ENCODE peak calls at places on chromosomes 11 and 22, in six cellular contexts. D, C, V, N, I and F are unnamed samples.

GRCh38 chr11:2571598-2572281 is 126.9 kb downstream of the KCNQ1 start:
- DNase-seq in I (no peak), V (no peak), C (no peak), D (peak; percentile 38), N (no peak), F (no peak)

GRCh38 chr11:111059726-111060125 is 185.8 kb upstream of the POU2AF2 start:
- DNase-seq in N (no peak), I (no peak), C (no peak), V (peak; percentile 91), D (no peak), F (no peak)

GRCh38 chr11:106644824-106645223 is 373.5 kb downstream of the GUCY1A2 start:
- DNase-seq in D (no peak), N (peak; percentile 11), V (peak; percentile 40), C (no peak), I (no peak), F (no peak)

GRCh38 chr11:17927643-17928343 is 85.1 kb downstream of the SERGEF start:
- DNase-seq in C (no peak), V (no peak), N (no peak), I (no peak), D (no peak), F (no peak)

GRCh38 chr22:19874307-19875060 is 19.8 kb upstream of the GNB1L start:
- DNase-seq in D (peak; percentile 46), I (peak; percentile 50), C (peak; percentile 21), N (no peak), V (peak; percentile 48), F (peak; percentile 35)

GRCh38 chr22:45925811-45926351 is 51.1 kb downstream of the WNT7B start:
- DNase-seq in I (no peak), C (no peak), N (no peak), D (no peak), V (no peak), F (no peak)

GRCh38 chr11:96045622-96046456 is 121.9 kb upstream of the MTMR2 start:
- DNase-seq in C (peak; percentile 63), V (no peak), D (no peak), N (peak; percentile 73), I (no peak), F (no peak)

GRCh38 chr22:19869497-19870152 is 15.0 kb upstream of the GNB1L start:
- DNase-seq in D (peak; percentile 24), C (no peak), V (no peak), N (no peak), I (peak; percentile 38), F (no peak)

GRCh38 chr22:27801616-27802388 is at the start of gene MN1:
- DNase-seq in I (peak; percentile 62), N (no peak), V (peak; percentile 60), D (peak; percentile 63), C (peak; percentile 70), F (peak; percentile 12)

GRCh38 chr22:24526191-24526590 is 28.7 kb downstream of the GUCD1 start:
- DNase-seq in I (no peak), C (no peak), N (no peak), D (no peak), V (no peak), F (no peak)

GRCh38 chr11:134033696-134034491 is 35.0 kb upstream of the JAM3 start:
- DNase-seq in I (peak; percentile 76), N (peak; percentile 7), C (peak; percentile 84), V (peak; percentile 66), D (peak; percentile 76), F (peak; percentile 59)

GRCh38 chr11:116990811-116991210 is 107.4 kb downstream of the SIK3 start:
- DNase-seq in D (no peak), I (no peak), N (no peak), C (no peak), V (no peak), F (no peak)

GRCh38 chr22:46213052-46213451 is 37.0 kb downstream of the CDPF1 start:
- DNase-seq in D (no peak), V (no peak), I (no peak), C (no peak), N (no peak), F (no peak)

GRCh38 chr11:112485280-112485679 is 224.6 kb upstream of the PLET1 start:
- DNase-seq in N (no peak), C (no peak), I (no peak), V (no peak), D (no peak), F (no peak)

GRCh38 chr22:19526076-19526701 is 2.0 kb upstream of the CLDN5 start:
- DNase-seq in N (no peak), I (peak; percentile 21), V (no peak), C (no peak), D (no peak), F (no peak)

GRCh38 chr11:32435947-32436750 is 810 bp upstream of the WT1 start:
- DNase-seq in D (no peak), I (no peak), N (no peak), V (no peak), C (peak; percentile 84), F (no peak)

GRCh38 chr22:38881997-38882396 is 10.0 kb upstream of the CBX6 start:
- DNase-seq in D (no peak), I (no peak), C (no peak), V (no peak), N (no peak), F (no peak)

GRCh38 chr22:49704345-49705215 is 123.1 kb downstream of the BRD1 start:
- DNase-seq in D (peak; percentile 35), N (no peak), V (no peak), C (no peak), I (no peak), F (no peak)

GRCh38 chr22:37321288-37321687 is 39.0 kb downstream of the CYTH4 start:
- DNase-seq in D (no peak), N (no peak), C (no peak), V (no peak), I (no peak), F (no peak)

GRCh38 chr11:63918576-63919171 is 1.7 kb upstream of the RCOR2 start:
- DNase-seq in D (no peak), I (no peak), C (no peak), V (no peak), N (no peak), F (peak; percentile 35)

DNA sequence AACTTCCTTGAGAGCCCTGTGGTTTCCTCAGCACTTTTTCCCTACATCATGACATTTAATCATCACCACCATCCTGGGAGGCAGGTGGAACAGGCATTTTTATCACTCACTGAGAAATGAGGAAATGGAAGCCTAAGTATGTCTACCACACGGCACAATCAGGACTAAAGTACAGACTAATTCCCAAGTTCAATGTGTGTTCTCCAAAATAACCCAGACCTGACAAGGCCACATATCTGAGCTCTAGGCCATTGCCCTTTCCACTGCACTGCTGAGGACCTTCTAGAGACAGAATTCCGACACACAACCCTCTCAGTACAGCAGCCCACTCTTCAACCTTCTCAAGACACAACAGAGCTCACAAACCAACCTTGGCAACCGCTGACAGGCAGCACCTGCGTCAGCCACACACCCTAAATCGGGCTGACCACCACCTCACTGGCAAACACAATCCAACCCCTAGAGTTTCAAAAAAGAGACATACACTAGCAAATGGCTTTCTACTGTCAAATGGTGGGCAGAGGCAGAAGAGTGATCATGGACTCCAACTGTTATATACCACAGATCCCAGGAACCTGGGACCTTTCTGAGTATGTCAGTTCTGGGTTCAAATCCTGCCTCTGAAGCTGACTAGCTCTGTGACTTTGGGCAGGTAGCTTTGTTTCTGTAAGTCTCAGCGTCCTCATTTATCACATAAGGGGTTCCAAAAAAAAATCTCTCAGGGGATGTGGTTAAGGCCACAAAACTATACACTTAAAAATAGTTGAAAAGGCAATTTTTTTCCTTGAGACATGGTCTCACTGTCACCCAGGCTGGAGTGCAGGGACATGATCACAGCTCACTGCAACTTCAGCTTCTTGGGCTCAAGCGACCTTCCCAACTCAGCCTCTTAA is 16.3 kb downstream of the SMCO4 start:
- DNase-seq in D (no peak), V (no peak), C (no peak), N (no peak), I (no peak), F (peak; percentile 88)
- H3K4me1 ChIP-seq in D (no peaks in the 10 kb centered on the region), V (no peaks in the 10 kb centered on the region), C (peaks cover 12% of the 10 kb centered on the region), N (peaks cover 17% of the 10 kb centered on the region), I (peaks cover 5% of the 10 kb centered on the region), F (peaks cover 9% of the 10 kb centered on the region)

GRCh38 chr11:19694796-19695345 is 17.8 kb upstream of the NAV2 start:
- DNase-seq in D (no peak), V (no peak), N (no peak), C (no peak), I (no peak), F (no peak)
- H3K9me3 ChIP-seq in D (no peaks in the 10 kb centered on the region), V (no peaks in the 10 kb centered on the region), N (no peaks in the 10 kb centered on the region), C (no peaks in the 10 kb centered on the region), I (no peaks in the 10 kb centered on the region), F (no peaks in the 10 kb centered on the region)

GRCh38 chr11:27678242-27678641 is 22.0 kb downstream of the BDNF start:
- DNase-seq in V (no peak), N (no peak), C (no peak), D (no peak), I (no peak), F (no peak)

GRCh38 chr11:27673979-27674663 is 26.1 kb downstream of the BDNF start:
- DNase-seq in D (no peak), I (no peak), V (peak; percentile 95), C (no peak), N (no peak), F (no peak)

GRCh38 chr11:27672836-27673464 is 27.3 kb downstream of the BDNF start:
- DNase-seq in D (no peak), V (peak; percentile 92), C (no peak), N (no peak), I (no peak), F (peak; percentile 14)

GRCh38 chr11:27679136-27680015 is 20.9 kb downstream of the BDNF start:
- DNase-seq in V (no peak), N (peak; percentile 79), D (no peak), C (no peak), I (no peak), F (no peak)

DNA sequence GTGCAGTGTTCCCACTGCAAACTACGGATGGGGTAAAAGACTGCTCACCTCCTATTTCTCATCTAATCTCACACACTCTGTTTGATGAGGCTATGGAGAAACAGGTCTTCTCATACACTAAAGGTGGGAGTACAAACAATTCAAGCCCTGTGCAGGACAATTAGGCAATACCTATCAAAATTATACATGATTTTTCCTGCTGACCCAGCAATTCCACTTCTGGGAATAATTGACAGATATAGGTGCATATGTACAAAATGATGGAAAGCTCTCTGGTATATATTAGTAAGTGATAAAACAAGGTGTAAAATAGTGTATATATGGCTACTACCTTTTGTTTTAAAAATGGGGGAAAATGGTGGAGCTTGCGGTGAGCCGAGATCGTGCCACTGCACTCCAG is 23.1 kb downstream of the BDNF start:
- DNase-seq in C (no peak), I (no peak), N (no peak), D (no peak), V (no peak), F (no peak)
- H3K4me1 ChIP-seq in C (no peaks in the 10 kb centered on the region), I (no peaks in the 10 kb centered on the region), N (peaks cover 4% of the 10 kb centered on the region), D (no peaks in the 10 kb centered on the region), V (peaks cover 20% of the 10 kb centered on the region), F (no peaks in the 10 kb centered on the region)

GRCh38 chr11:76839326-76839725 is 21.4 kb upstream of the ACER3 start:
- DNase-seq in C (no peak), D (no peak), V (no peak), N (no peak), I (peak; percentile 82), F (peak; percentile 97)

GRCh38 chr11:76835928-76836612 is 24.6 kb upstream of the ACER3 start:
- DNase-seq in D (no peak), C (no peak), I (peak; percentile 68), N (no peak), V (no peak), F (peak; percentile 84)

GRCh38 chr11:76837696-76838421 is 22.9 kb upstream of the ACER3 start:
- DNase-seq in C (no peak), I (no peak), D (no peak), N (no peak), V (no peak), F (peak; percentile 38)

GRCh38 chr11:76836613-76837291 is 24.0 kb upstream of the ACER3 start:
- DNase-seq in V (no peak), C (no peak), I (peak; percentile 59), D (no peak), N (no peak), F (peak; percentile 87)

GRCh38 chr11:76838422-76839068 is 22.2 kb upstream of the ACER3 start:
- DNase-seq in V (no peak), I (no peak), D (no peak), C (no peak), N (no peak), F (no peak)
- H3K9me3 ChIP-seq in V (no peaks in the 10 kb centered on the region), I (no peaks in the 10 kb centered on the region), D (no peaks in the 10 kb centered on the region), C (no peaks in the 10 kb centered on the region), N (no peaks in the 10 kb centered on the region), F (no peaks in the 10 kb centered on the region)